ENCODE peak calls at places on chromosomes 16 and 17, in ten cellular contexts. One of them, this sample, is unnamed.

GRCh38 chr16:85126731-85127662 is 14.7 kb upstream of the CIBAR2 start:
- DNase-seq in stomach: no peak
- DNase-seq in CD8-positive, alpha-beta T cell: no peak
- DNase-seq in upper lobe of left lung: peak
- DNase-seq in tibial nerve: no peak
- DNase-seq in GM23338: peak
- DNase-seq in K562: peak
- DNase-seq in esophagus squamous epithelium: no peak
- DNase-seq in left lung: no peak
- DNase-seq in OCI-LY7: no peak
- DNase-seq in this sample: no peak

GRCh38 chr17:56918916-56919315 is 5.1 kb upstream of the TRIM25 start:
- DNase-seq in stomach: no peak
- DNase-seq in CD8-positive, alpha-beta T cell: no peak
- DNase-seq in upper lobe of left lung: no peak
- DNase-seq in tibial nerve: no peak
- DNase-seq in GM23338: no peak
- DNase-seq in K562: peak
- DNase-seq in esophagus squamous epithelium: no peak
- DNase-seq in left lung: no peak
- DNase-seq in OCI-LY7: no peak
- DNase-seq in this sample: no peak

GRCh38 chr17:55327225-55328088 is 62.7 kb downstream of the HLF start:
- DNase-seq in stomach: no peak
- DNase-seq in CD8-positive, alpha-beta T cell: no peak
- DNase-seq in upper lobe of left lung: no peak
- DNase-seq in tibial nerve: no peak
- DNase-seq in GM23338: no peak
- DNase-seq in K562: peak
- DNase-seq in esophagus squamous epithelium: no peak
- DNase-seq in left lung: no peak
- DNase-seq in OCI-LY7: no peak
- DNase-seq in this sample: no peak

GRCh38 chr17:74123350-74123749 is 80.1 kb upstream of the RPL38 start:
- DNase-seq in stomach: no peak
- DNase-seq in CD8-positive, alpha-beta T cell: no peak
- DNase-seq in upper lobe of left lung: no peak
- DNase-seq in tibial nerve: no peak
- DNase-seq in GM23338: no peak
- DNase-seq in K562: no peak
- DNase-seq in esophagus squamous epithelium: no peak
- DNase-seq in left lung: no peak
- DNase-seq in OCI-LY7: no peak
- DNase-seq in this sample: no peak

GRCh38 chr17:81342700-81343070 is 47.6 kb upstream of the SLC38A10 start:
- DNase-seq in stomach: no peak
- DNase-seq in CD8-positive, alpha-beta T cell: no peak
- DNase-seq in upper lobe of left lung: peak
- DNase-seq in tibial nerve: no peak
- DNase-seq in GM23338: peak
- DNase-seq in K562: no peak
- DNase-seq in esophagus squamous epithelium: no peak
- DNase-seq in left lung: no peak
- DNase-seq in OCI-LY7: no peak
- DNase-seq in this sample: no peak

GRCh38 chr16:87067890-87068289 is 249.3 kb downstream of the C16orf95 start:
- DNase-seq in stomach: no peak
- DNase-seq in CD8-positive, alpha-beta T cell: no peak
- DNase-seq in upper lobe of left lung: no peak
- DNase-seq in tibial nerve: no peak
- DNase-seq in GM23338: no peak
- DNase-seq in K562: no peak
- DNase-seq in esophagus squamous epithelium: no peak
- DNase-seq in left lung: no peak
- DNase-seq in OCI-LY7: no peak
- DNase-seq in this sample: no peak

GRCh38 chr17:80931421-80932265 is 60.0 kb upstream of the CHMP6 start:
- DNase-seq in stomach: no peak
- DNase-seq in CD8-positive, alpha-beta T cell: no peak
- DNase-seq in upper lobe of left lung: no peak
- DNase-seq in tibial nerve: no peak
- DNase-seq in GM23338: peak
- DNase-seq in K562: no peak
- DNase-seq in esophagus squamous epithelium: no peak
- DNase-seq in left lung: no peak
- DNase-seq in OCI-LY7: no peak
- DNase-seq in this sample: no peak

GRCh38 chr17:45408611-45409421 is 23.9 kb downstream of the ARHGAP27 start:
- DNase-seq in stomach: no peak
- DNase-seq in CD8-positive, alpha-beta T cell: no peak
- DNase-seq in upper lobe of left lung: no peak
- DNase-seq in tibial nerve: no peak
- DNase-seq in GM23338: no peak
- DNase-seq in K562: no peak
- DNase-seq in esophagus squamous epithelium: no peak
- DNase-seq in left lung: peak
- DNase-seq in OCI-LY7: no peak
- DNase-seq in this sample: no peak

GRCh38 chr17:75472119-75472518 is 15.7 kb downstream of the TMEM94 start:
- DNase-seq in stomach: no peak
- DNase-seq in CD8-positive, alpha-beta T cell: no peak
- DNase-seq in upper lobe of left lung: no peak
- DNase-seq in tibial nerve: no peak
- DNase-seq in GM23338: no peak
- DNase-seq in K562: peak
- DNase-seq in esophagus squamous epithelium: no peak
- DNase-seq in left lung: peak
- DNase-seq in OCI-LY7: peak
- DNase-seq in this sample: no peak

GRCh38 chr16:77869997-77870813 is 81.8 kb downstream of the VAT1L start:
- DNase-seq in stomach: no peak
- DNase-seq in CD8-positive, alpha-beta T cell: no peak
- DNase-seq in upper lobe of left lung: no peak
- DNase-seq in tibial nerve: no peak
- DNase-seq in GM23338: peak
- DNase-seq in K562: no peak
- DNase-seq in esophagus squamous epithelium: no peak
- DNase-seq in left lung: no peak
- DNase-seq in OCI-LY7: no peak
- DNase-seq in this sample: no peak

GRCh38 chr17:82907797-82908261 is 68.0 kb upstream of the ZNF750 start:
- DNase-seq in stomach: no peak
- DNase-seq in CD8-positive, alpha-beta T cell: no peak
- DNase-seq in upper lobe of left lung: no peak
- DNase-seq in tibial nerve: no peak
- DNase-seq in GM23338: no peak
- DNase-seq in K562: no peak
- DNase-seq in esophagus squamous epithelium: no peak
- DNase-seq in left lung: peak
- DNase-seq in OCI-LY7: no peak
- DNase-seq in this sample: no peak

GRCh38 chr17:67052720-67053437 is 8.5 kb downstream of the CACNG1 start:
- DNase-seq in stomach: peak
- DNase-seq in CD8-positive, alpha-beta T cell: no peak
- DNase-seq in upper lobe of left lung: no peak
- DNase-seq in tibial nerve: no peak
- DNase-seq in GM23338: no peak
- DNase-seq in K562: no peak
- DNase-seq in esophagus squamous epithelium: no peak
- DNase-seq in left lung: no peak
- DNase-seq in OCI-LY7: no peak
- DNase-seq in this sample: no peak

GRCh38 chr17:10243905-10244844 is 45.8 kb upstream of the GAS7 start:
- DNase-seq in stomach: no peak
- DNase-seq in CD8-positive, alpha-beta T cell: no peak
- DNase-seq in upper lobe of left lung: no peak
- DNase-seq in tibial nerve: no peak
- DNase-seq in GM23338: no peak
- DNase-seq in K562: no peak
- DNase-seq in esophagus squamous epithelium: no peak
- DNase-seq in left lung: no peak
- DNase-seq in OCI-LY7: no peak
- DNase-seq in this sample: no peak

GRCh38 chr17:21039839-21040575 is 2.8 kb downstream of the USP22 start:
- DNase-seq in stomach: no peak
- DNase-seq in CD8-positive, alpha-beta T cell: peak
- DNase-seq in upper lobe of left lung: no peak
- DNase-seq in tibial nerve: no peak
- DNase-seq in GM23338: peak
- DNase-seq in K562: peak
- DNase-seq in esophagus squamous epithelium: no peak
- DNase-seq in left lung: no peak
- DNase-seq in OCI-LY7: peak
- DNase-seq in this sample: peak
- TF ChIP-seq CTCF in stomach: no peak
- TF ChIP-seq CTCF in CD8-positive, alpha-beta T cell: peak
- TF ChIP-seq CTCF in upper lobe of left lung: no peak
- TF ChIP-seq CTCF in tibial nerve: peak
- TF ChIP-seq CTCF in GM23338: peak
- TF ChIP-seq CTCF in K562: peak
- TF ChIP-seq CTCF in esophagus squamous epithelium: no peak
- TF ChIP-seq CTCF in left lung: no peak
- TF ChIP-seq CTCF in OCI-LY7: peak
- TF ChIP-seq CTCF in this sample: peak

GRCh38 chr16:66309-67182 is 5.9 kb downstream of the RHBDF1 start:
- DNase-seq in stomach: no peak
- DNase-seq in CD8-positive, alpha-beta T cell: no peak
- DNase-seq in upper lobe of left lung: no peak
- DNase-seq in tibial nerve: no peak
- DNase-seq in GM23338: no peak
- DNase-seq in K562: no peak
- DNase-seq in esophagus squamous epithelium: no peak
- DNase-seq in left lung: peak
- DNase-seq in OCI-LY7: no peak
- DNase-seq in this sample: no peak
- H3K27ac ChIP-seq in stomach: no peak
- H3K27ac ChIP-seq in CD8-positive, alpha-beta T cell: no peak
- H3K27ac ChIP-seq in upper lobe of left lung: peak
- H3K27ac ChIP-seq in tibial nerve: peak
- H3K27ac ChIP-seq in GM23338: no peak
- H3K27ac ChIP-seq in K562: no peak
- H3K27ac ChIP-seq in esophagus squamous epithelium: no peak
- H3K27ac ChIP-seq in left lung: no peak
- H3K27ac ChIP-seq in OCI-LY7: no peak
- H3K27ac ChIP-seq in this sample: no peak

GRCh38 chr17:53032861-53033271 is 789.9 kb upstream of the KIF2B start:
- DNase-seq in stomach: no peak
- DNase-seq in CD8-positive, alpha-beta T cell: no peak
- DNase-seq in upper lobe of left lung: no peak
- DNase-seq in tibial nerve: no peak
- DNase-seq in GM23338: peak
- DNase-seq in K562: peak
- DNase-seq in esophagus squamous epithelium: no peak
- DNase-seq in left lung: no peak
- DNase-seq in OCI-LY7: peak
- DNase-seq in this sample: no peak
- TF ChIP-seq CTCF in stomach: no peak
- TF ChIP-seq CTCF in CD8-positive, alpha-beta T cell: no peak
- TF ChIP-seq CTCF in upper lobe of left lung: no peak
- TF ChIP-seq CTCF in tibial nerve: no peak
- TF ChIP-seq CTCF in GM23338: peak
- TF ChIP-seq CTCF in K562: no peak
- TF ChIP-seq CTCF in esophagus squamous epithelium: no peak
- TF ChIP-seq CTCF in left lung: peak
- TF ChIP-seq CTCF in OCI-LY7: peak
- TF ChIP-seq CTCF in this sample: no peak

GRCh38 chr17:2955931-2956582 is 107.3 kb downstream of the OR1D5 start:
- DNase-seq in stomach: peak
- DNase-seq in CD8-positive, alpha-beta T cell: no peak
- DNase-seq in upper lobe of left lung: no peak
- DNase-seq in tibial nerve: no peak
- DNase-seq in GM23338: no peak
- DNase-seq in K562: no peak
- DNase-seq in esophagus squamous epithelium: no peak
- DNase-seq in left lung: no peak
- DNase-seq in OCI-LY7: no peak
- DNase-seq in this sample: no peak
- H3K27ac ChIP-seq in stomach: peak
- H3K27ac ChIP-seq in CD8-positive, alpha-beta T cell: no peak
- H3K27ac ChIP-seq in upper lobe of left lung: no peak
- H3K27ac ChIP-seq in tibial nerve: no peak
- H3K27ac ChIP-seq in GM23338: no peak
- H3K27ac ChIP-seq in K562: no peak
- H3K27ac ChIP-seq in esophagus squamous epithelium: no peak
- H3K27ac ChIP-seq in left lung: no peak
- H3K27ac ChIP-seq in OCI-LY7: peak
- H3K27ac ChIP-seq in this sample: no peak

DNA sequence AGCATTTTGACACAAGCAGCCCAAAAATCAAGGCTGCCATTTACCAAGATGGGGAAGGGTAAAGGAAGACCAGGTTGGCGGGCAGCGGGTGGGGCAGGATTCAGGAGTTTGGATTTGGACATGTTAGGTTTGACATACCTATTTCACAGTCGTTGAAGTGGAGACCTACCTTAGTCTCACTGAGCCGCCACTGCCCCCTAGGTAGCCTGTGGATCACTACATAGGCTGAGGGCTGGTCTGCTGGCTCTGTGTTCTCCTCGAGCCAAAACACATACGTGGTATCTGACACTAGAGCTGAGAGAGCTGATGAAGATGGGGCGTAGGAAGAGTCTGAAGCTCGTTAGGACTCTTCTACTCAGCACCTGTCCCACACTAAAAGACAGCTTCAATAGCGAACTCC is 115.1 kb downstream of the HIC1 start:
- DNase-seq in stomach: no peak
- DNase-seq in CD8-positive, alpha-beta T cell: peak
- DNase-seq in upper lobe of left lung: no peak
- DNase-seq in tibial nerve: no peak
- DNase-seq in GM23338: peak
- DNase-seq in K562: peak
- DNase-seq in esophagus squamous epithelium: no peak
- DNase-seq in left lung: no peak
- DNase-seq in OCI-LY7: peak
- DNase-seq in this sample: no peak
- TF ChIP-seq CTCF in stomach: no peak
- TF ChIP-seq CTCF in CD8-positive, alpha-beta T cell: no peak
- TF ChIP-seq CTCF in upper lobe of left lung: no peak
- TF ChIP-seq CTCF in tibial nerve: no peak
- TF ChIP-seq CTCF in GM23338: peak
- TF ChIP-seq CTCF in K562: peak
- TF ChIP-seq CTCF in esophagus squamous epithelium: no peak
- TF ChIP-seq CTCF in left lung: no peak
- TF ChIP-seq CTCF in OCI-LY7: peak
- TF ChIP-seq CTCF in this sample: no peak

GRCh38 chr17:31320791-31321190 is 631 bp downstream of the EVI2A start:
- DNase-seq in stomach: no peak
- DNase-seq in CD8-positive, alpha-beta T cell: no peak
- DNase-seq in upper lobe of left lung: no peak
- DNase-seq in tibial nerve: no peak
- DNase-seq in GM23338: no peak
- DNase-seq in K562: no peak
- DNase-seq in esophagus squamous epithelium: no peak
- DNase-seq in left lung: no peak
- DNase-seq in OCI-LY7: no peak
- DNase-seq in this sample: no peak
- H3K27ac ChIP-seq in stomach: peak
- H3K27ac ChIP-seq in CD8-positive, alpha-beta T cell: peak
- H3K27ac ChIP-seq in upper lobe of left lung: peak
- H3K27ac ChIP-seq in tibial nerve: peak
- H3K27ac ChIP-seq in GM23338: no peak
- H3K27ac ChIP-seq in K562: no peak
- H3K27ac ChIP-seq in esophagus squamous epithelium: peak
- H3K27ac ChIP-seq in left lung: peak
- H3K27ac ChIP-seq in OCI-LY7: peak
- H3K27ac ChIP-seq in this sample: peak

GRCh38 chr16:35573407-35573806 is 2114.0 kb downstream of the TP53TG3F start:
- DNase-seq in stomach: no peak
- DNase-seq in CD8-positive, alpha-beta T cell: no peak
- DNase-seq in upper lobe of left lung: peak
- DNase-seq in tibial nerve: no peak
- DNase-seq in GM23338: no peak
- DNase-seq in K562: no peak
- DNase-seq in esophagus squamous epithelium: no peak
- DNase-seq in left lung: no peak
- DNase-seq in OCI-LY7: no peak
- DNase-seq in this sample: no peak
- TF ChIP-seq CTCF in stomach: no peak
- TF ChIP-seq CTCF in CD8-positive, alpha-beta T cell: no peak
- TF ChIP-seq CTCF in upper lobe of left lung: no peak
- TF ChIP-seq CTCF in tibial nerve: no peak
- TF ChIP-seq CTCF in GM23338: no peak
- TF ChIP-seq CTCF in K562: no peak
- TF ChIP-seq CTCF in esophagus squamous epithelium: no peak
- TF ChIP-seq CTCF in left lung: no peak
- TF ChIP-seq CTCF in OCI-LY7: no peak
- TF ChIP-seq CTCF in this sample: no peak